ENCODE peak calls at places on chromosome 15, in six cellular contexts. L is stimulated activated CD8-positive, alpha-beta memory T cell treated with anti-CD3 and anti-CD28 coated beads, Interleukin-15, amount 100 ng/mL, for 24 hours; C is AG04450; O is Right ventricle myocardium superior; Q is Kasumi-1; W is nephron progenitor cell. I is an unnamed sample.
A peak's percentile ranks its signal among the peaks of the same experiment; 100 is the strongest.

GRCh38 chr15:29089731-29090616 is 179.6 kb downstream of the NSMCE3 start:
- DNase-seq in L (no peak), C (peak; percentile 13), Q (peak; percentile 57), W (no peak), O (no peak), I (no peak)

GRCh38 chr15:48059786-48060185 is 61.0 kb upstream of the SLC24A5 start:
- DNase-seq in Q (no peak), L (no peak), C (no peak), W (peak; percentile 12), O (peak; percentile 73), I (no peak)

GRCh38 chr15:20280933-20281463 is 260.6 kb downstream of the GOLGA6L6 start:
- DNase-seq in Q (no peak), C (no peak), L (no peak), W (no peak), O (peak; percentile 55), I (no peak)

GRCh38 chr15:81914734-81915234 is 131.0 kb downstream of the MEX3B start:
- DNase-seq in C (no peak), Q (no peak), L (no peak), W (no peak), O (peak; percentile 73), I (no peak)

GRCh38 chr15:50431204-50431603 is 7.0 kb downstream of the USP8 start:
- DNase-seq in Q (no peak), O (no peak), W (no peak), C (no peak), L (no peak), I (no peak)

GRCh38 chr15:76988874-76989780 is 5.8 kb upstream of the PSTPIP1 start:
- DNase-seq in L (no peak), O (no peak), W (no peak), C (no peak), Q (peak; percentile 31), I (no peak)

GRCh38 chr15:46129145-46129544 is 494.3 kb downstream of the SQOR start:
- DNase-seq in L (no peak), Q (no peak), O (no peak), W (no peak), C (peak; percentile 6), I (no peak)

GRCh38 chr15:31437686-31438085 is 111.1 kb downstream of the KLF13 start:
- DNase-seq in L (no peak), Q (no peak), C (no peak), O (no peak), W (no peak), I (peak; percentile 60)

GRCh38 chr15:95733931-95734330 is 596.6 kb upstream of the NR2F2 start:
- DNase-seq in O (no peak), W (no peak), C (no peak), Q (no peak), L (no peak), I (no peak)

GRCh38 chr15:45402955-45403892 is 24.9 kb upstream of the GATM start:
- DNase-seq in O (peak; percentile 54), L (peak; percentile 2), Q (no peak), C (no peak), W (peak; percentile 57), I (peak; percentile 66)

GRCh38 chr15:80730395-80730794 is 35.3 kb downstream of the ABHD17C start:
- DNase-seq in W (no peak), O (no peak), C (no peak), Q (no peak), L (no peak), I (no peak)

GRCh38 chr15:80695911-80696651 is 971 bp downstream of the ABHD17C start:
- DNase-seq in L (no peak), W (peak; percentile 15), Q (peak; percentile 36), O (peak; percentile 42), C (no peak), I (peak; percentile 35)

GRCh38 chr15:67253517-67254237 is 784 bp downstream of the AAGAB start:
- DNase-seq in O (no peak), Q (no peak), W (peak; percentile 10), C (no peak), L (no peak), I (no peak)

GRCh38 chr15:92648190-92648875 is 7.2 kb downstream of the FAM174B start:
- DNase-seq in L (no peak), W (no peak), Q (no peak), O (no peak), C (no peak), I (no peak)

GRCh38 chr15:48962662-48963523 is 826 bp downstream of the SHC4 start:
- DNase-seq in L (no peak), C (no peak), Q (no peak), O (peak; percentile 68), W (peak; percentile 55), I (no peak)

GRCh38 chr15:74265046-74265639 is 29.0 kb downstream of the CCDC33 start:
- DNase-seq in W (peak; percentile 92), O (no peak), C (no peak), Q (no peak), L (no peak), I (no peak)

GRCh38 chr15:60905587-60905986 is 323.5 kb downstream of the RORA start:
- DNase-seq in Q (no peak), L (no peak), W (no peak), O (no peak), C (no peak), I (no peak)

GRCh38 chr15:77418341-77419049 is 1.4 kb downstream of the PEAK1 start:
- DNase-seq in O (no peak), C (no peak), W (no peak), L (no peak), Q (no peak), I (no peak)

GRCh38 chr15:85485956-85486567 is 105.7 kb downstream of the AKAP13 start:
- DNase-seq in L (no peak), W (peak; percentile 64), O (no peak), C (peak; percentile 58), Q (peak; percentile 89), I (peak; percentile 33)

GRCh38 chr15:78925956-78926743 is 18.7 kb downstream of the CTSH start:
- DNase-seq in L (no peak), Q (no peak), W (no peak), C (no peak), O (no peak), I (no peak)

GRCh38 chr15:51450001-51450400 is 108.5 kb downstream of the GLDN start:
- DNase-seq in O (no peak), Q (no peak), W (no peak), C (no peak), L (no peak), I (no peak)

GRCh38 chr15:94230886-94231727 is at the start of gene MCTP2:
- DNase-seq in Q (peak; percentile 91), W (peak; percentile 78), L (peak; percentile 49), O (peak; percentile 88), C (peak; percentile 39), I (peak; percentile 81)

GRCh38 chr15:85318048-85318731 is 62.2 kb upstream of the AKAP13 start:
- DNase-seq in C (peak; percentile 82), L (no peak), O (no peak), W (no peak), Q (peak; percentile 77), I (peak; percentile 63)

GRCh38 chr15:26235148-26235769 is 372.1 kb upstream of the ATP10A start:
- DNase-seq in O (no peak), W (peak; percentile 27), C (no peak), L (no peak), Q (no peak), I (no peak)

GRCh38 chr15:100880897-100881242 is 1.2 kb downstream of the ALDH1A3 start:
- DNase-seq in O (no peak), L (no peak), C (no peak), Q (no peak), W (no peak), I (no peak)

GRCh38 chr15:71687902-71688508 is 122.3 kb upstream of the NR2E3 start:
- DNase-seq in O (no peak), Q (no peak), L (no peak), W (no peak), C (no peak), I (no peak)

GRCh38 chr15:77015651-77016320 is 20.9 kb downstream of the PSTPIP1 start:
- DNase-seq in W (peak; percentile 36), C (no peak), O (no peak), L (no peak), Q (no peak), I (no peak)

GRCh38 chr15:40918799-40919392 is 10.2 kb upstream of the DLL4 start:
- DNase-seq in O (no peak), C (no peak), Q (no peak), W (no peak), L (no peak), I (no peak)

GRCh38 chr15:40536501-40536900 is 28.3 kb downstream of the CCDC32 start:
- DNase-seq in O (no peak), L (no peak), Q (no peak), C (peak; percentile 8), W (no peak), I (no peak)

GRCh38 chr15:85563328-85563727 is 182.9 kb downstream of the AKAP13 start:
- DNase-seq in O (no peak), W (no peak), L (no peak), Q (no peak), C (no peak), I (no peak)

GRCh38 chr15:39573287-39573686 is 7.6 kb upstream of the THBS1 start:
- DNase-seq in Q (no peak), C (no peak), O (no peak), L (no peak), W (no peak), I (no peak)

GRCh38 chr15:79166311-79166955 is 75.9 kb upstream of the RASGRF1 start:
- DNase-seq in O (no peak), W (no peak), L (no peak), C (no peak), Q (no peak), I (no peak)

GRCh38 chr15:85646538-85647091 is 148.1 kb downstream of the KLHL25 start:
- DNase-seq in L (no peak), W (no peak), C (peak; percentile 58), Q (no peak), O (no peak), I (peak; percentile 61)

GRCh38 chr15:95162521-95162920 is 931.2 kb downstream of the MCTP2 start:
- DNase-seq in O (no peak), W (no peak), L (no peak), C (no peak), Q (no peak), I (no peak)

GRCh38 chr15:90046289-90046688 is 45.2 kb downstream of the ZNF710 start:
- DNase-seq in O (peak; percentile 8), Q (no peak), L (no peak), W (no peak), C (no peak), I (no peak)

GRCh38 chr15:25137013-25137412 is 182.2 kb downstream of the SNRPN start:
- DNase-seq in Q (no peak), L (no peak), C (no peak), W (no peak), O (no peak), I (no peak)

GRCh38 chr15:70617076-70617910 is 146.1 kb downstream of the UACA start:
- DNase-seq in O (no peak), W (no peak), C (no peak), Q (no peak), L (no peak), I (no peak)

GRCh38 chr15:87362531-87362930 is 894.0 kb downstream of the NTRK3 start:
- DNase-seq in W (no peak), O (no peak), C (no peak), Q (no peak), L (no peak), I (no peak)

GRCh38 chr15:29337156-29337959 is 67.7 kb upstream of the NSMCE3 start:
- DNase-seq in W (no peak), O (no peak), Q (no peak), L (no peak), C (no peak), I (no peak)